ENCODE peak calls at places on chromosomes 5 and 9, in five cellular contexts. Q is A549, G is GM12878, U is GM23338, R is SK-N-SH. X is an unnamed sample. For H3K4me1, the result is how much of the 10 kb centered on the place peaks cover.

GRCh38 chr5:161105563-161105962 is 253.6 kb upstream of the ATP10B start:
- DNase-seq in U (no peak), G (no peak), R (no peak), Q (no peak), X (no peak)

GRCh38 chr5:133995341-133995740 is 9.4 kb downstream of the VDAC1 start:
- DNase-seq in G (no peak), U (no peak), Q (no peak), R (no peak), X (no peak)

GRCh38 chr5:83342475-83342874 is 129.1 kb upstream of the VCAN start:
- DNase-seq in Q (no peak), U (no peak), G (no peak), R (no peak), X (no peak)

GRCh38 chr5:135110941-135111596 is 77.0 kb upstream of the PITX1 start:
- DNase-seq in R (no peak), G (no peak), U (no peak), Q (no peak), X (no peak)

GRCh38 chr9:119349548-119349947 is 19.7 kb downstream of the BRINP1 start:
- DNase-seq in Q (no peak), U (peak), R (no peak), G (no peak), X (no peak)

GRCh38 chr5:92332039-92332438 is 948.9 kb upstream of the ARRDC3 start:
- DNase-seq in G (no peak), Q (peak), R (no peak), U (no peak), X (no peak)

GRCh38 chr5:84816746-84817547 is 432.3 kb upstream of the EDIL3 start:
- DNase-seq in R (no peak), U (no peak), G (no peak), Q (no peak), X (no peak)

GRCh38 chr9:125649826-125650225 is 57.2 kb downstream of the MAPKAP1 start:
- DNase-seq in G (no peak), U (no peak), Q (no peak), R (no peak), X (no peak)

GRCh38 chr5:320524-321232 is 836 bp upstream of the AHRR start:
- DNase-seq in U (peak), G (no peak), R (peak), Q (no peak), X (no peak)

GRCh38 chr5:95610546-95610945 is 9.3 kb upstream of the GPR150 start:
- DNase-seq in Q (no peak), R (no peak), G (no peak), U (no peak), X (no peak)

GRCh38 chr5:105968961-105969360 is 1701.8 kb downstream of the EFNA5 start:
- DNase-seq in U (no peak), G (no peak), Q (no peak), R (no peak), X (no peak)

GRCh38 chr5:159207222-159207615 is 2.1 kb downstream of the RNF145 start:
- DNase-seq in U (no peak), R (no peak), G (no peak), Q (no peak), X (no peak)

GRCh38 chr5:159209438-159210305 is at the start of gene RNF145:
- DNase-seq in Q (peak), U (peak), G (peak), R (peak), X (peak)

GRCh38 chr5:159210306-159210722 is 961 bp upstream of the RNF145 start:
- DNase-seq in R (peak), U (no peak), G (no peak), Q (peak), X (no peak)

GRCh38 chr5:159207616-159208507 is 1.5 kb downstream of the RNF145 start:
- DNase-seq in Q (peak), R (peak), G (peak), U (peak), X (peak)

GRCh38 chr5:159208508-159209437 is 580 bp downstream of the RNF145 start:
- DNase-seq in Q (peak), U (peak), R (peak), G (no peak), X (no peak)
- TF ChIP-seq REST in Q (no peak), U (peak), R (no peak), G (no peak), X (no peak)

DNA sequence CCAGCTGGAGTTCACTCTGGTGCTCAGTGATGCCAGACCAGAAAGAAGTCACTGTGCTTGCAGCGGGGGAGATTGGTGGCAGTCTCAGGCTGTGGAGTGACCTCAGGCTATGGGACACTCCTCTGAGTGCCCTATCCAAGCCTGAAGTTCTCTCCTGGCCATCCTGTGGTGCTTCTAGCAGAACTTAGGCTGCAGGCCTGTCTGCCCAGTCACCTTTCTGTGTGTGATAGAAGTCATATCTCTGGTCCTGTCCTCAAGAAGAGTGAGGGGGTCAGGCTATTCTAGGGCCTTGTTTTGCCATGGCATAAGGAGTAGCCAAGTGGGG is 9.3 kb downstream of the PDLIM4 start:
- DNase-seq in G (no peak), R (no peak), U (no peak), Q (no peak), X (no peak)
- H3K4me1 ChIP-seq in G (under half), R (half or more), U (under half), Q (under half), X (under half)

GRCh38 chr9:3674561-3674960 is 148.8 kb upstream of the RFX3 start:
- DNase-seq in R (no peak), G (no peak), U (no peak), Q (no peak), X (no peak)
- TF ChIP-seq REST in R (no peak), G (no peak), U (no peak), Q (no peak), X (no peak)

GRCh38 chr5:181241393-181241975 is 2.2 kb downstream of the RACK1 start:
- DNase-seq in R (peak), Q (peak), U (no peak), G (no peak), X (peak)

GRCh38 chr5:181243521-181244307 is at the start of gene RACK1:
- DNase-seq in R (peak), Q (peak), G (peak), U (peak), X (peak)

GRCh38 chr5:181245427-181246275 is 1.9 kb upstream of the RACK1 start:
- DNase-seq in Q (no peak), U (no peak), G (no peak), R (peak), X (no peak)

GRCh38 chr5:181242031-181242451 is 1.7 kb downstream of the RACK1 start:
- DNase-seq in R (no peak), Q (no peak), U (no peak), G (no peak), X (no peak)

GRCh38 chr5:181243020-181243520 is 636 bp downstream of the RACK1 start:
- DNase-seq in Q (no peak), G (no peak), U (no peak), R (no peak), X (no peak)
- H3K4me1 ChIP-seq in Q (under half), G (under half), U (under half), R (under half), X (under half)

X was measured in Panc1.